ENCODE peak calls at places on chromosomes 2 and 18, in nine cellular contexts. M is thoracic aorta, V is spleen, A is GM23248, P is hepatocyte, C is Panc1, G is GM06990, I is adipocyte, E is K562. Q is an unnamed sample.

GRCh38 chr2:225033440-225034390 is 8.6 kb downstream of the DOCK10 start:
- DNase-seq in M (no peak), V (no peak), A (no peak), P (no peak), C (no peak), G (no peak), I (no peak), E (no peak), Q (no peak)

GRCh38 chr2:140650825-140651224 is 1480.0 kb downstream of the LRP1B start:
- DNase-seq in M (no peak), V (no peak), A (peak; percentile 2), P (no peak), C (peak; percentile 38), G (no peak), I (peak; percentile 50), E (no peak), Q (no peak)

GRCh38 chr2:147553743-147554142 is 291.1 kb upstream of the ACVR2A start:
- DNase-seq in M (no peak), V (no peak), A (no peak), P (no peak), C (no peak), G (no peak), I (no peak), E (no peak), Q (no peak)

GRCh38 chr2:71705171-71705960 is 252.0 kb downstream of the DYSF start:
- DNase-seq in M (no peak), V (peak; percentile 72), A (no peak), P (no peak), C (no peak), G (no peak), I (no peak), E (no peak), Q (no peak)

GRCh38 chr2:85753525-85754312 is at the start of gene ATOH8:
- DNase-seq in M (no peak), V (peak; percentile 91), A (peak; percentile 87), P (peak; percentile 76), C (no peak), G (peak; percentile 23), I (peak; percentile 83), E (peak; percentile 37), Q (peak; percentile 96)

GRCh38 chr2:173999272-173999671 is 34.1 kb upstream of the SP3 start:
- DNase-seq in M (no peak), V (no peak), A (no peak), P (no peak), C (no peak), G (no peak), I (no peak), E (no peak), Q (no peak)

GRCh38 chr2:239819974-239820555 is 205.1 kb downstream of the NDUFA10 start:
- DNase-seq in M (no peak), V (peak; percentile 51), A (no peak), P (no peak), C (no peak), G (no peak), I (no peak), E (no peak), Q (no peak)

GRCh38 chr2:241268716-241269445 is 46.6 kb downstream of the HDLBP start:
- DNase-seq in M (no peak), V (no peak), A (peak; percentile 83), P (no peak), C (no peak), G (no peak), I (peak; percentile 75), E (no peak), Q (peak; percentile 6)

GRCh38 chr2:190997516-190998113 is 16.4 kb downstream of the STAT1 start:
- DNase-seq in M (no peak), V (no peak), A (no peak), P (no peak), C (no peak), G (no peak), I (no peak), E (no peak), Q (no peak)

GRCh38 chr2:190994148-190994547 is 19.8 kb downstream of the STAT1 start:
- DNase-seq in M (no peak), V (no peak), A (no peak), P (no peak), C (no peak), G (no peak), I (no peak), E (no peak), Q (no peak)

GRCh38 chr2:190999058-190999457 is 14.9 kb downstream of the STAT1 start:
- DNase-seq in M (no peak), V (no peak), A (no peak), P (no peak), C (no peak), G (no peak), I (no peak), E (no peak), Q (no peak)

GRCh38 chr2:190996947-190997346 is 17.0 kb downstream of the STAT1 start:
- DNase-seq in M (no peak), V (no peak), A (no peak), P (no peak), C (no peak), G (no peak), I (no peak), E (no peak), Q (no peak)

DNA sequence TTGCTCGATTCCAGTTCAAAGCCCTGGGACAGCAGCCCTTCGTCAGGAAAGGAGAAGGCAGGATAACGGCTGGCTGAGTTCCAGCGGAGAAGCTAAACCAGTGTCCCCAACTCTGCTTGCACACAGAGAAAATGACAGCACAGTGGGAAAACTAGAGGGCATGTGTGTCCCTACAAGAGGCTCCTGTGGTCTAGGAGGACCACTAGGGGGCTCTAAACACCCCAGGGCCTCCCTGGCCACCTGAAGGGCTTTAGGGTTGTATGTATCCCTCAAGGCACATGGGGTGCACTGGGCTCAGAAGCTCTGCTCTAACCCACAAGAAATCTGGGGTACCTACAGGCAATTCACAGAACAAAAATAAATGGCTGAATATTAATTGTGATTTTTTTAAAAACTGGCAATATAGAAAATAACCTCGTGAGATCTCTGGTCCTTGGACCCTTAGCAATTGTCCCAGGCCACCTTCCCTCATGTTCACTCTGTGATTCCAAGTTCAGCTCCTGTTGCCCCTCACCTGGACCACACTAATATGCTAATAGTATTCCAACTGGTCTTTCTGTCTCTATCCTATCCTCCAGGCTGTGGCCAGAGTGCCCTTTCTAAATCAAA is 17.5 kb downstream of the STAT1 start:
- DNase-seq in M (no peak), V (no peak), A (peak; percentile 59), P (peak; percentile 34), C (no peak), G (no peak), I (peak; percentile 48), E (peak; percentile 67), Q (peak; percentile 75)
- H3K36me3 ChIP-seq in M (peaks cover 52% of the 10 kb centered on the region), V (peaks cover 100% of the 10 kb centered on the region), A (peaks cover 96% of the 10 kb centered on the region), P (no peaks in the 10 kb centered on the region), C (peaks cover 38% of the 10 kb centered on the region), G (peaks cover 57% of the 10 kb centered on the region), I (peaks cover 97% of the 10 kb centered on the region), E (peaks cover 88% of the 10 kb centered on the region), Q (peaks cover 27% of the 10 kb centered on the region)

DNA sequence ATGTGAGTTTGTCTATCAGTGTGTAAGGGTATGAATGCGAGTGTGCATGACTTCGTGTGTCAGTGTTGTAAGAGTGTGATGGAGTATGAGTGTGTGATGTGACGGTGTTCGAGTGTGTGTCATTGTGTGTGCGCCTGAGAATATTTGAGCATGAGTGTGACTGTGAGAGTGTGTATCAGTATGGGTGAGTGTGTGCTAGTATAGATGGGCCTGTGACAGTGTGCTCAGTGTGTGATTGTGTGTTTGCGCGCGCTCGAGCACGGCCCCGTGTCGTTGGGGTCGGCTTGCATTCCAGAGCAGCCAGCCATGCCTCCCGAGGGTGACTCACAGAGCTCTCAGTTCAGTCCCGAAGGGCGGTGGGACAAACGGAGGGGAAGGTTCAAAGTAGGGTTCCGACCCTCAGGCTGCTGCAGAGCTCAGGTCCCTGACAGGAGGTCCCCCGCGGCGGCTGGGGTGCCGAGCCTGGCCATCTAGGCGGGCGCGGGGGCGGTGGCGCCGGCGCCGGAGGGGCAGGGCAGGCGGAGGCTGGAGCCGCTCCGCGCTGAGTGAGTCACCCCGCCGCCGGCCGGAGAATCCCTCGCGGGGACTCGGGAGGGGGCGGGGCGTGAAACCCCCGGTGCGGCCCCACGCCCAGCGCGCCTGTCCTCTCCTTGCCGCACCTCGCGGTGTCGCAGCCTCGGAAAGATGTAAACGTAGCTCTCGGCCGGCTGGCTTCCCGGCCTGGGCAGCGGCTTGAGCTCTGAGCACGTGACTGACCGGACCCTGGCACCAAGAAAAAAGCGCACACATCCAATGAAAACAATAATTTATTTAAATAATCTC is 3.8 kb downstream of the DLX2 start:
- DNase-seq in M (no peak), V (peak; percentile 79), A (peak; percentile 95), P (peak; percentile 91), C (no peak), G (peak; percentile 64), I (peak; percentile 93), E (peak; percentile 95), Q (peak; percentile 76)
- H3K4me3 ChIP-seq in M (peak overlapping the region; percentile 71), V (peak overlapping the region; percentile 17), A (peak overlapping the region; percentile 83), P (peak overlapping the region; percentile 17), C (peak overlapping the region; percentile 34), G (peak overlapping the region; percentile 39), I (peak overlapping the region; percentile 73), E (peak overlapping the region; percentile 33), Q (peak overlapping the region; percentile 8)

GRCh38 chr18:8630546-8630945 is 21.3 kb downstream of the RAB12 start:
- DNase-seq in M (no peak), V (no peak), A (no peak), P (no peak), C (no peak), G (no peak), I (no peak), E (no peak), Q (no peak)

GRCh38 chr18:8629602-8630001 is 20.4 kb downstream of the RAB12 start:
- DNase-seq in M (no peak), V (no peak), A (no peak), P (no peak), C (no peak), G (no peak), I (no peak), E (no peak), Q (no peak)

GRCh38 chr18:8634508-8634907 is 25.3 kb downstream of the RAB12 start:
- DNase-seq in M (no peak), V (no peak), A (no peak), P (no peak), C (no peak), G (no peak), I (no peak), E (no peak), Q (no peak)

GRCh38 chr18:8632386-8632785 is 23.1 kb downstream of the RAB12 start:
- DNase-seq in M (no peak), V (no peak), A (no peak), P (no peak), C (no peak), G (no peak), I (no peak), E (no peak), Q (no peak)

DNA sequence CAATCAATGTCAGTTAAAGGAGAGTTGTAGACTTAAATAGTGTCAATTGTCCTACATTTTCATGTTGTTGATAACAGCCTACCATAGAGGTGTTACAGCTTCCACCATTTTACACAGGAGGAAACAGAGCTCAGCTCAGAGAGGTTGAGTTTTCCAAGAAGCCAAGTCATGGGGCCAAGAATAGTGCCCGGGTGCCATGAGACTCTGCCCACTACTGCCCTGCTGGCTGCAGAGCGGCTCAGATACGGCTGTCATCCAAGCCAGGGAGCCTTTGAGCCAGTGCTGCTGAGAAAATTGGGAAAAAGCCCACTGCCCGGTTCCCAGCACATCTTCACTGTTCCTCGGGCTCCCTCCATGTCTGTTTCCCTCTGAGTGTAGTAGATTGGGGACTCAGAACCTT is 22.0 kb downstream of the RAB12 start:
- DNase-seq in M (no peak), V (no peak), A (no peak), P (no peak), C (no peak), G (no peak), I (no peak), E (no peak), Q (no peak)
- H3K36me3 ChIP-seq in M (peaks cover 21% of the 10 kb centered on the region), V (peaks cover 90% of the 10 kb centered on the region), A (peaks cover 17% of the 10 kb centered on the region), P (peaks cover 5% of the 10 kb centered on the region), C (peaks cover 3% of the 10 kb centered on the region), G (peaks cover 17% of the 10 kb centered on the region), I (peaks cover 66% of the 10 kb centered on the region), E (peaks cover 82% of the 10 kb centered on the region), Q (peaks cover 21% of the 10 kb centered on the region)

GRCh38 chr2:74414913-74415761 is 6.3 kb downstream of the C2orf81 start:
- DNase-seq in M (no peak), V (peak; percentile 92), A (peak; percentile 74), P (no peak), C (no peak), G (peak; percentile 66), I (no peak), E (no peak), Q (peak; percentile 64)
- H3K4me3 ChIP-seq in M (peak overlapping the region; percentile 89), V (peak overlapping the region; percentile 49), A (peak overlapping the region; percentile 71), P (no peak overlapping the region), C (no peak overlapping the region), G (peak overlapping the region; percentile 44), I (peak overlapping the region; percentile 82), E (no peak overlapping the region), Q (no peak overlapping the region)